ENCODE peak calls at places on chromosomes 2 and 18, in nine cellular contexts. J is Caco-2, H is cardiac fibroblast, G is Peyer's patch, F is coronary artery, A is fibroblast of the aortic adventitia, E is OCI-LY7, X is RWPE2, U is kidney epithelial cell. K is an unnamed sample.

GRCh38 chr2:31231571-31232287 is 2.2 kb upstream of the EHD3 start:
- DNase-seq in H (no peak), E (no peak), F (peak; percentile 16), U (no peak), J (no peak), A (no peak), X (no peak), G (no peak), K (no peak)

GRCh38 chr18:8212893-8213805 is 396.1 kb upstream of the RAB12 start:
- DNase-seq in A (peak; percentile 79), F (no peak), U (no peak), X (no peak), H (peak; percentile 80), E (no peak), G (no peak), J (no peak), K (no peak)

GRCh38 chr2:63058742-63059433 is 8.3 kb downstream of the OTX1 start:
- DNase-seq in U (no peak), E (no peak), F (no peak), H (no peak), J (no peak), G (peak; percentile 56), A (no peak), X (no peak), K (no peak)

GRCh38 chr2:198657520-198658121 is 800.1 kb downstream of the SATB2 start:
- DNase-seq in A (peak; percentile 17), G (no peak), J (peak; percentile 22), H (peak; percentile 5), F (no peak), U (no peak), X (no peak), E (peak; percentile 82), K (peak; percentile 26)

GRCh38 chr18:54958711-54959625 is at the start of gene CCDC68:
- DNase-seq in G (peak; percentile 93), U (no peak), J (peak; percentile 85), E (no peak), H (peak; percentile 60), F (no peak), A (no peak), X (peak; percentile 50), K (no peak)

GRCh38 chr18:59593291-59593717 is 103.9 kb downstream of the CCBE1 start:
- DNase-seq in G (no peak), J (no peak), E (no peak), U (no peak), A (peak; percentile 95), X (no peak), H (peak; percentile 66), F (no peak), K (no peak)

GRCh38 chr18:46437019-46437418 is 220.0 kb downstream of the LOXHD1 start:
- DNase-seq in G (no peak), E (no peak), X (no peak), H (no peak), U (no peak), F (no peak), A (no peak), J (no peak), K (no peak)

GRCh38 chr2:84924173-84925106 is 19.0 kb downstream of the TMSB10 start:
- DNase-seq in X (no peak), F (no peak), G (no peak), J (peak; percentile 57), U (no peak), A (peak; percentile 72), E (peak; percentile 82), H (peak; percentile 71), K (peak; percentile 85)

GRCh38 chr2:112690853-112691390 is 29.9 kb upstream of the NT5DC4 start:
- DNase-seq in A (peak; percentile 38), E (peak; percentile 76), H (peak; percentile 65), F (no peak), J (peak; percentile 73), U (no peak), G (peak; percentile 74), X (no peak), K (peak; percentile 75)

GRCh38 chr2:100416939-100417744 is at the start of gene CHST10:
- DNase-seq in A (peak; percentile 40), H (peak; percentile 60), X (no peak), E (peak; percentile 78), F (no peak), U (no peak), G (peak; percentile 60), J (no peak), K (peak; percentile 72)

GRCh38 chr2:120600786-120601185 is 134.9 kb upstream of the GLI2 start:
- DNase-seq in F (no peak), H (no peak), U (no peak), X (no peak), J (no peak), A (no peak), E (no peak), G (peak; percentile 15), K (no peak)

GRCh38 chr2:231117148-231117547 is 7.7 kb downstream of the HTR2B start:
- DNase-seq in G (no peak), U (no peak), E (no peak), X (no peak), F (no peak), A (no peak), H (no peak), J (no peak), K (no peak)

GRCh38 chr2:44200011-44200410 is 31.3 kb downstream of the PPM1B start:
- DNase-seq in H (no peak), E (no peak), G (no peak), F (no peak), J (no peak), X (no peak), A (no peak), U (no peak), K (no peak)

GRCh38 chr18:49728542-49728941 is 84.8 kb downstream of the ACAA2 start:
- DNase-seq in X (no peak), G (peak; percentile 78), F (no peak), E (peak; percentile 14), J (peak; percentile 35), A (peak; percentile 40), H (peak; percentile 56), U (no peak), K (peak; percentile 51)

GRCh38 chr18:48840491-48840877 is 110.3 kb downstream of the SMAD7 start:
- DNase-seq in X (no peak), U (no peak), E (no peak), G (no peak), J (no peak), A (no peak), H (no peak), F (no peak), K (no peak)

GRCh38 chr2:170711774-170712652 is 3.1 kb upstream of the SP5 start:
- DNase-seq in F (no peak), E (no peak), A (no peak), H (no peak), X (peak; percentile 63), G (no peak), U (no peak), J (peak; percentile 84), K (no peak)

GRCh38 chr2:72993147-72993546 is 75.8 kb downstream of the EMX1 start:
- DNase-seq in A (peak; percentile 55), F (peak; percentile 55), U (no peak), G (peak; percentile 49), J (peak; percentile 70), X (peak; percentile 19), E (peak; percentile 59), H (peak; percentile 49), K (peak; percentile 54)

GRCh38 chr2:237500681-237501424 is 13.8 kb downstream of the MLPH start:
- DNase-seq in A (peak; percentile 86), E (no peak), H (peak; percentile 90), F (no peak), U (peak; percentile 99), J (no peak), G (no peak), X (no peak), K (no peak)

GRCh38 chr2:207692206-207693065 is 19.0 kb upstream of the CCNYL1 start:
- DNase-seq in H (peak; percentile 32), J (peak; percentile 58), X (no peak), U (no peak), E (peak; percentile 61), F (no peak), A (no peak), G (no peak), K (peak; percentile 40)

GRCh38 chr2:58425368-58425767 is 184.2 kb upstream of the FANCL start:
- DNase-seq in H (no peak), E (no peak), G (no peak), U (no peak), A (no peak), F (no peak), X (no peak), J (no peak), K (no peak)
- H3K4me3 ChIP-seq in H (no peak overlapping the region), E (no peak overlapping the region), G (no peak overlapping the region), U (no peak overlapping the region), A (no peak overlapping the region), F (no peak overlapping the region), X (no peak overlapping the region), J (no peak overlapping the region), K (no peak overlapping the region)

GRCh38 chr2:37343537-37344434 is 644 bp upstream of the QPCT start:
- DNase-seq in J (peak; percentile 50), G (no peak), A (peak; percentile 62), U (no peak), E (peak; percentile 47), F (no peak), H (peak; percentile 69), X (no peak), K (no peak)
- TF ChIP-seq CTCF in J (peak; percentile 35), G (no peak), A (peak; percentile 44), U (peak; percentile 48), E (peak; percentile 71), F (no peak), H (peak; percentile 49), X (peak; percentile 32), K (no peak)

DNA sequence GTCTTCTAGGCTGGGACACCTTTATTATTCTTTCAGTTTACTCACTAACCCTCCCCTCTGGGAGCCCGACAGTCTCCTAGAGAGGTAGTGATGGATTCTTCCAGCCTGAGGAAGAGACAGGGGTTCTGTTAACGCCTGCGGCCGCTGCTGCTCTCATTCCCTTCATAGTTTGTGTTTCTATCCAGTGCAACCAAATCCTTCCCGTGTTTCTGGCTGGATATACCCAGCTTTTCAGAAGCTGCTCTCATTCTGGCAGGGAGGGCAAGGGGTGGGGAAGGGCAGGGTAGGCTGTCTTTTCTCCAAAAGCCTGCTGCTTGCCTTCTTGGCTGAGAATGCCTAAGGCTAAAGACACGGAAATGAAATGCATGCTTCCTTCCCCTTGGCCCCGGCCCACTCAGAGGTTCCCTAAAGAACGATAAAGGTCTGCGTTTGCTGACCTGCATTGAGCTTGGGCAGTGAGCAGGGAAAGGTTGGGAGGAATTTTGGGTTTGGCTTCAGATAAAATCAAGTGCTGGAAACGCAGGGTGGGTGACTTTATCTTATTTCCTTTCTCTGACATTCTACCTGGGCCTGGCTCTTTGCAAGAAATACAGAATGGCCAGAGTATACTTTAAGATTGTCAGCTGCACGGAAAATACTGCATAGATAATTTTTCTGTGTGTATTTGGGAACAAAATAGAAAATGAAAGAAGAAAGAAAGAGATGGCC is 390.9 kb downstream of the NBAS start:
- DNase-seq in A (peak; percentile 79), H (peak; percentile 55), G (no peak), J (no peak), X (no peak), E (no peak), F (no peak), U (peak; percentile 18), K (no peak)
- H3K4me3 ChIP-seq in A (peak overlapping the region; percentile 49), H (peak overlapping the region; percentile 41), G (no peak overlapping the region), J (no peak overlapping the region), X (no peak overlapping the region), E (no peak overlapping the region), F (peak overlapping the region; percentile 25), U (no peak overlapping the region), K (no peak overlapping the region)

DNA sequence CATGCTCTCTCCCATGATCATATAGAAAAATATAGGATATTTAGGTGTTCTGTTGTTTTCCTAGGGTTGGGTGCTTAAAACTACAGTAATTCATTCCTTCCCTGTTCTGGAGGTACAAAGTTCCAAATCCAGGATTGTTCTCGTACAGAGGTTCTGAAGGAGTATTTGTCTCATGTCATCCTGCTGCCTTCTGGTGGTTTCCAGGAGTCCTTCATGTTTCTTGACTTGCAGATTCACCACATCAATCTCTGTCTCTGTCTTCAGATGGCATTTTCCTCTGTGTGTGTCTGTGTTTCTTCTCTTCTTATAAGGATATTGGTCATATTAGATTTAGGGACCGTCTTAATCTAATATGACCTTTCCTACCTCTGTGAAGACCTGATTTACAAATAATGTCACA is 397.9 kb downstream of the NYAP2 start:
- DNase-seq in G (no peak), H (peak; percentile 38), A (peak; percentile 22), U (no peak), F (no peak), E (no peak), X (no peak), J (no peak), K (no peak)
- TF ChIP-seq CTCF in G (no peak), H (no peak), A (peak; percentile 19), U (no peak), F (no peak), E (no peak), X (no peak), J (no peak), K (no peak)

K was measured in GM12865.